ENCODE peak calls at places on chromosomes 7 and 10, in four cellular contexts. D, H, X and W are unnamed samples.

GRCh38 chr10:63083904-63084689 is 49.0 kb upstream of the NRBF2 start:
- DNase-seq in D (peak; percentile 69), X (no peak), H (no peak), W (peak; percentile 6)

GRCh38 chr10:60735244-60735643 is 43.0 kb upstream of the CDK1 start:
- DNase-seq in D (no peak), X (no peak), H (no peak), W (no peak)

GRCh38 chr7:91634485-91635177 is 245.9 kb downstream of the MTERF1 start:
- DNase-seq in X (no peak), D (no peak), H (no peak), W (no peak)

GRCh38 chr7:12770227-12770975 is 83.0 kb downstream of the ARL4A start:
- DNase-seq in X (no peak), D (no peak), H (no peak), W (no peak)

GRCh38 chr10:33453081-33453850 is 118.8 kb upstream of the NRP1 start:
- DNase-seq in D (no peak), X (no peak), H (no peak), W (no peak)

GRCh38 chr10:110074986-110075664 is 67.3 kb downstream of the ADD3 start:
- DNase-seq in H (no peak), D (no peak), X (no peak), W (no peak)

GRCh38 chr10:42638821-42639270 is 476 bp upstream of the ZNF33B start:
- DNase-seq in D (no peak), X (no peak), H (no peak), W (no peak)

GRCh38 chr7:46847126-46847525 is 734.8 kb downstream of the TNS3 start:
- DNase-seq in H (no peak), D (no peak), X (no peak), W (no peak)

GRCh38 chr7:70574970-70575799 is 556.8 kb upstream of the GALNT17 start:
- DNase-seq in X (no peak), H (no peak), D (no peak), W (no peak)

GRCh38 chr10:52334595-52334994 is 20.5 kb downstream of the DKK1 start:
- DNase-seq in H (no peak), X (no peak), D (no peak), W (no peak)

GRCh38 chr10:93995598-93996271 is 2.0 kb downstream of the PLCE1 start:
- DNase-seq in H (no peak), D (no peak), X (no peak), W (no peak)

GRCh38 chr10:101219946-101220451 is 9.3 kb downstream of the LBX1 start:
- DNase-seq in X (no peak), D (no peak), H (no peak), W (no peak)

GRCh38 chr7:10315881-10316280 is 657.8 kb upstream of the PHF14 start:
- DNase-seq in D (no peak), X (no peak), H (no peak), W (no peak)

GRCh38 chr10:43842496-43842895 is 193.8 kb upstream of the ZNF32 start:
- DNase-seq in X (no peak), D (no peak), H (no peak), W (no peak)

GRCh38 chr7:17559388-17559787 is 260.9 kb downstream of the AHR start:
- DNase-seq in D (no peak), X (no peak), H (no peak), W (no peak)

GRCh38 chr10:98294270-98294627 is 26.3 kb upstream of the LOXL4 start:
- DNase-seq in X (no peak), H (no peak), D (no peak), W (no peak)

GRCh38 chr10:68759223-68759863 is 38.3 kb downstream of the CCAR1 start:
- DNase-seq in X (no peak), H (no peak), D (no peak), W (no peak)

GRCh38 chr7:27863866-27864265 is 123.9 kb downstream of the TAX1BP1 start:
- DNase-seq in H (no peak), D (no peak), X (no peak), W (no peak)

GRCh38 chr7:9488555-9488954 is 1055.1 kb downstream of the NXPH1 start:
- DNase-seq in H (no peak), D (no peak), X (no peak), W (no peak)

DNA sequence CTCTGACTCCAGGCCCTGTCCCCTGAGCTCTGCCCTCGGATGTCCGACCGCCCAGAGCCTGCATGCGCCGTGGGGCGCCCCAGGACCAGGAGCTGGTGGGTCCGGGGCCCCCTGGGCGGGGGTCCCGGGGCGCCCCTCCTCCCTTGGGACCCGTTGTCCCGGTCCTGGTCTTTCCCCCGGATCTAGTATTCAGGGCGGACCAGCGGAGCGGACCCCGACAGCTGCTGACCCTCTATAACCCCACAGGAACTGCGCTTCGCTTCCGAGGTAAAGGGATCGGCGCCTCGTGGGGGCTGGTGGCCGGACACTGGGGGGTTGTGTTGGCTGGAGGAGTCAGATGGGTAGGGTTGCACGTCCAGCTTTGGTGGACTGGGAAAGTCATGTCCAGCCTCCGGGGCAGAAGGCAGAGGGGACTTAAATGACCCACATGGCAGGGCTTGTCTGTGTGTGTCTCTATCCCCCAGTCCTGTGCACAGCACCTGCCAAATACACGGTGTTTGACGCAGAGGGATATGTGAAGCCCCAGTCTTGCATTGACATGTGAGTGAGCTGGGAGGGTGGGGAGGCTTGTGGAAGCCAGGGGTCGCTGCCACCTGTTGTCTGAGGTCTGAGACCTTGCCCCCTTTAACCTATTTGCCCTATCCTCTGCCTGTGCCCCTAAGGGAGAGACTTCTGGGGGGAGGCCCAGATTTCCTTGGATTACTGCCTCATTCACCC is 548 bp downstream of the MOSPD3 start:
- DNase-seq in X (no peak), D (no peak), H (peak; percentile 79), W (no peak)
- TF ChIP-seq CTCF in X (no peak), D (peak; percentile 35), H (no peak), W (no peak)

GRCh38 chr10:37816290-37816689 is 41.1 kb downstream of the ZNF248 start:
- DNase-seq in X (no peak), D (no peak), H (no peak), W (no peak)

GRCh38 chr10:37813763-37814162 is 43.6 kb downstream of the ZNF248 start:
- DNase-seq in X (no peak), H (no peak), D (no peak), W (no peak)

GRCh38 chr10:37812290-37812689 is 45.1 kb downstream of the ZNF248 start:
- DNase-seq in X (no peak), D (no peak), H (no peak), W (no peak)
- H3K9me3 ChIP-seq in X (no peaks in the 10 kb centered on the region), D (peaks cover 10% of the 10 kb centered on the region), H (peaks cover 4% of the 10 kb centered on the region), W (peaks cover 66% of the 10 kb centered on the region)

DNA sequence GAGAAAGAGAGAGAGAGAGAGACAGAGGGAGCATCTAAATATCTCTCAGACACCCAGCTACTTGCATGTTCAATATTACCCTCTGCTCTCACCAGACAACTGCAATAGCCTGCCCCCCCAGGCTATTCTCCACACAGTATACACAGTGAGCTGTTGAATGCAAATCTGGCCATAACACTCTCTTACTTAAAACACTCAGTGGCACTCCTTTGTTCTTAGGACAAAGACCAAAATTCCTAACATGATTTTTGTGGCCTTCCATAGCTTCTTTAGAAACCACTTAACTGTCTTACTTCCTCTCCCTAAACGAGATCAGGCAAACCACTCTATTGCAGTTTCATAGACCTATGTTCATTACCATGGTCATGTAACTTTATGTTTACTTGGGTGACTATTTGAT is 903.6 kb upstream of the AUTS2 start:
- DNase-seq in D (no peak), H (no peak), X (no peak), W (no peak)
- TF ChIP-seq CTCF in D (no peak), H (no peak), X (no peak), W (no peak)

DNA sequence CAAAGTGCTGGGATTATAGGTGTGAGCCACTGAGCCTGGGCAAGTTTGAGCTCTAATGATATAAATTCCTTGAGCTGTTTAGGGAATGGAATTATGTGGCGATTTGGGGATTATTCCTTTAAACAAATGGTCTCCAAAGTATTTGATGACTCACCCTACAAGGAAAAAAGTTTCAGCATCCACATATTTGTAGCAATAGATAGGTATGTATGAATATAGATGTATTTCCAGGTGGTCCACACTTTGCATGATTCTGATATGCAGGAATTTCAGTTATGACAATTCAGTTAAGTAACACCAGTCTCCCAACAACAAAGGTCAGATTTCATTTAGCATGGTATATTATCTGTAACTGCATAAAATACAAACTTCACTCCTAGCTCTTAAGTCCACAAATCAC is 92.2 kb downstream of the ZNF248 start:
- DNase-seq in H (no peak), X (no peak), D (no peak), W (no peak)
- H3K9me3 ChIP-seq in H (no peaks in the 10 kb centered on the region), X (no peaks in the 10 kb centered on the region), D (peaks cover 19% of the 10 kb centered on the region), W (peaks cover 28% of the 10 kb centered on the region)

DNA sequence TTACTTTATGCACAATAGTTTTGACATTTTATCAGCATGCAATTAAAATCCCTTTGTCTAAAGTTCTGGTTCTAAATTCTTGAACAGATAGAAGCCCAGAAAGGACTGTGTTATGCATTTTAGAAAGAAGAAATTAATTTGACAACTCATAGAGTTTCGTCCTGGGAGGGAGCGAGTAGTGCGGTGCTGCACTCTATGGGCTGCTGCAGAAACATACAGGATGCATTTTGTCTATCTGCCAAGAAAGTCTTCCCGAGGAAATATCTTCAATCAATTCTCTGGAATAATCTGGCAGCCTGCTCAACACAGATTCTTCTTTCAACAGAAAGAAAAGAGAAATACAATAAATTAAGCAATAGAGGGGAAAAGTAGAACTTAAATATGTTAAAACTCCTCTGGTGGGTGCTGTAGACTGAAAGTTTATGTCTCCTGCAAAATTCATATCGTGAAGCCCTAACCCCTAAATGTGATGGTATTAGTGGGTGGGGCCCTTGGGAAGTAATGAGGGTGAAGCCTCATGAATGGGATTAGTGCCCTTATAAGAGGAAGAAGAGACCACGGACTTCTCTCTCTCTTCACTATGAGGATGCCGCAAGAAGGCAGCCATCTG is 39.0 kb upstream of the IFRD1 start:
- DNase-seq in X (no peak), H (no peak), D (peak; percentile 28), W (no peak)
- TF ChIP-seq CTCF in X (peak; percentile 27), H (peak; percentile 64), D (peak; percentile 58), W (peak; percentile 43)